ENCODE peak calls at places on chromosomes 12 and 14, in five cellular contexts. N is iPS-NIHi11; E is CD8-positive, alpha-beta memory T cell; T is sciatic nerve; D is substantia nigra. G is an unnamed sample.

GRCh38 chr12:79934309-79935020 is 432 bp downstream of the PPP1R12A start:
- DNase-seq in D (no peak), N (peak; percentile 58), T (no peak), E (peak; percentile 44), G (peak; percentile 71)

GRCh38 chr12:110281549-110282342 is 699 bp downstream of the ATP2A2 start:
- DNase-seq in N (peak; percentile 89), T (peak; percentile 67), E (peak; percentile 7), D (no peak), G (peak; percentile 16)

GRCh38 chr12:61290473-61290872 is 969.7 kb upstream of the USP15 start:
- DNase-seq in N (no peak), E (no peak), D (no peak), T (no peak), G (no peak)

GRCh38 chr12:118404876-118405521 is 28.6 kb downstream of the SUDS3 start:
- DNase-seq in T (peak; percentile 85), E (peak; percentile 26), N (peak; percentile 60), D (peak; percentile 5), G (peak; percentile 61)

GRCh38 chr12:11965258-11965910 is 105.4 kb upstream of the BCL2L14 start:
- DNase-seq in N (no peak), E (no peak), T (no peak), D (no peak), G (no peak)

GRCh38 chr12:49335955-49336644 is 888 bp downstream of the C1QL4 start:
- DNase-seq in D (no peak), E (no peak), N (no peak), T (no peak), G (no peak)

GRCh38 chr12:31687101-31687527 is 27.6 kb downstream of the ETFBKMT start:
- DNase-seq in D (no peak), N (no peak), T (no peak), E (no peak), G (no peak)

GRCh38 chr12:22684124-22684523 is 59.2 kb downstream of the ETNK1 start:
- DNase-seq in E (no peak), T (no peak), D (no peak), N (no peak), G (no peak)

GRCh38 chr12:103944964-103945363 is 14.8 kb downstream of the HSP90B1 start:
- DNase-seq in N (no peak), T (no peak), D (no peak), E (no peak), G (no peak)

GRCh38 chr12:52798671-52799497 is 3.0 kb upstream of the KRT3 start:
- DNase-seq in T (no peak), E (no peak), D (no peak), N (no peak), G (no peak)

GRCh38 chr14:55926007-55926406 is 192.2 kb upstream of the PELI2 start:
- DNase-seq in T (no peak), E (no peak), D (no peak), N (no peak), G (no peak)

GRCh38 chr12:114799574-114800487 is 115.9 kb upstream of the TBX3 start:
- DNase-seq in N (peak; percentile 31), D (no peak), E (no peak), T (peak; percentile 59), G (no peak)

GRCh38 chr14:98564006-98564405 is 708.0 kb downstream of the BCL11B start:
- DNase-seq in T (no peak), E (no peak), D (no peak), N (no peak), G (no peak)

GRCh38 chr14:102738373-102739189 is 38.7 kb upstream of the TRAF3 start:
- DNase-seq in T (no peak), D (no peak), N (no peak), E (no peak), G (no peak)

GRCh38 chr12:11650697-11651281 is 1.3 kb downstream of the ETV6 start:
- DNase-seq in E (no peak), N (no peak), D (no peak), T (no peak), G (no peak)

GRCh38 chr14:64337901-64338615 is 43.9 kb upstream of the ESR2 start:
- DNase-seq in N (peak; percentile 51), E (no peak), T (peak; percentile 70), D (peak; percentile 31), G (peak; percentile 62)

GRCh38 chr14:95537298-95538089 is 2.6 kb downstream of the GLRX5 start:
- DNase-seq in T (no peak), E (no peak), D (no peak), N (no peak), G (no peak)

GRCh38 chr12:99146730-99147129 is 500.8 kb upstream of the GARIN6 start:
- DNase-seq in E (no peak), D (no peak), T (no peak), N (no peak), G (no peak)

GRCh38 chr14:52738409-52738808 is 8.4 kb downstream of the STYX start:
- DNase-seq in D (no peak), E (no peak), T (no peak), N (no peak), G (no peak)

GRCh38 chr14:67514650-67515385 is 18.3 kb upstream of the PLEKHH1 start:
- DNase-seq in N (peak; percentile 67), E (peak; percentile 36), D (no peak), T (peak; percentile 65), G (peak; percentile 65)

GRCh38 chr14:75860561-75861160 is 121.1 kb downstream of the TGFB3 start:
- DNase-seq in E (no peak), D (no peak), T (no peak), N (no peak), G (no peak)

GRCh38 chr12:39332661-39333175 is 110.2 kb downstream of the KIF21A start:
- DNase-seq in N (no peak), T (no peak), D (no peak), E (no peak), G (no peak)

GRCh38 chr12:3202734-3203446 is 125.7 kb downstream of the TSPAN9 start:
- DNase-seq in D (no peak), N (peak; percentile 81), T (peak; percentile 81), E (peak; percentile 16), G (peak; percentile 69)

GRCh38 chr12:65818454-65819382 is 5.6 kb upstream of the HMGA2 start:
- DNase-seq in D (no peak), E (no peak), T (no peak), N (no peak), G (no peak)

GRCh38 chr14:72755766-72756165 is 138.1 kb downstream of the DPF3 start:
- DNase-seq in N (no peak), T (no peak), E (no peak), D (no peak), G (no peak)

GRCh38 chr14:36647827-36648753 is 13.6 kb upstream of the PAX9 start:
- DNase-seq in E (no peak), T (peak; percentile 73), N (peak; percentile 65), D (no peak), G (no peak)

GRCh38 chr14:104211242-104211641 is 72.9 kb downstream of the KIF26A start:
- DNase-seq in T (no peak), N (no peak), E (no peak), D (no peak), G (no peak)

GRCh38 chr14:95226801-95227200 is 69.5 kb upstream of the DICER1 start:
- DNase-seq in N (no peak), T (no peak), E (no peak), D (no peak), G (no peak)

GRCh38 chr12:108584456-108585065 is 13.3 kb downstream of the TMEM119 start:
- DNase-seq in E (no peak), T (no peak), D (no peak), N (no peak), G (no peak)

GRCh38 chr12:24255920-24256635 is 306.6 kb upstream of the SOX5 start:
- DNase-seq in N (peak; percentile 18), T (no peak), D (no peak), E (no peak), G (no peak)

GRCh38 chr12:19201653-19202052 is 72.1 kb downstream of the PLEKHA5 start:
- DNase-seq in D (no peak), N (no peak), T (no peak), E (no peak), G (no peak)

GRCh38 chr14:69701269-69701668 is 65.7 kb upstream of the SRSF5 start:
- DNase-seq in T (no peak), E (no peak), D (peak; percentile 18), N (no peak), G (no peak)

GRCh38 chr12:127750076-127750840 is 516.7 kb upstream of the TMEM132C start:
- DNase-seq in D (no peak), T (no peak), N (no peak), E (no peak), G (no peak)

GRCh38 chr12:71584356-71584755 is 79.3 kb downstream of the ZFC3H1 start:
- DNase-seq in N (no peak), T (no peak), D (no peak), E (no peak), G (no peak)

GRCh38 chr12:25557830-25558436 is 4.8 kb upstream of the LMNTD1 start:
- DNase-seq in D (no peak), T (no peak), N (peak; percentile 22), E (no peak), G (no peak)

GRCh38 chr12:13220848-13221247 is 24.3 kb downstream of the EMP1 start:
- DNase-seq in N (no peak), D (no peak), T (no peak), E (no peak), G (no peak)

GRCh38 chr12:28027947-28028724 is 55.6 kb upstream of the PTHLH start:
- DNase-seq in N (no peak), T (no peak), D (no peak), E (no peak), G (no peak)

GRCh38 chr12:64088431-64089349 is 133.4 kb downstream of the KICS2 start:
- DNase-seq in E (no peak), T (no peak), D (no peak), N (peak; percentile 65), G (peak; percentile 43)

GRCh38 chr12:12592930-12593329 is 18.7 kb upstream of the CREBL2 start:
- DNase-seq in T (no peak), N (no peak), E (no peak), D (no peak), G (no peak)

GRCh38 chr14:31457665-31458659 is 656 bp upstream of the DTD2 start:
- DNase-seq in T (no peak), E (no peak), N (no peak), D (no peak), G (no peak)